ENCODE peak calls at places on chromosomes 12 and 14, in eight cellular contexts. H is NB4, S is brain microvascular endothelial cell, B is fibroblast of pulmonary artery, G is BJ, L is lower lobe of right lung, O is hepatocyte, P is GM23338. F is an unnamed sample.

GRCh38 chr14:90675399-90675798 is 140.8 kb downstream of the TTC7B start:
- DNase-seq in L (no peak), B (peak; percentile 36), P (no peak), H (peak; percentile 43), G (peak; percentile 19), O (no peak), S (peak; percentile 25), F (peak; percentile 67)

GRCh38 chr14:68569546-68569908 is 223.3 kb downstream of the ZFP36L1 start:
- DNase-seq in P (no peak), G (no peak), H (no peak), L (no peak), O (no peak), B (no peak), S (no peak), F (no peak)

GRCh38 chr14:21014761-21015190 is 10.1 kb downstream of the NDRG2 start:
- DNase-seq in P (peak; percentile 98), O (peak; percentile 94), H (peak; percentile 87), B (peak; percentile 92), G (no peak), L (peak; percentile 70), S (peak; percentile 80), F (peak; percentile 87)

GRCh38 chr14:75303415-75303814 is 24.8 kb downstream of the FOS start:
- DNase-seq in P (peak; percentile 90), H (peak; percentile 82), O (peak; percentile 90), S (peak; percentile 62), L (peak; percentile 70), B (peak; percentile 87), G (no peak), F (peak; percentile 50)

GRCh38 chr14:24013654-24014514 is 25.2 kb downstream of the DHRS4L2 start:
- DNase-seq in O (peak; percentile 76), B (peak; percentile 81), P (peak; percentile 89), G (peak; percentile 4), H (peak; percentile 77), L (no peak), S (peak; percentile 64), F (peak; percentile 76)

GRCh38 chr14:75521415-75522199 is 662 bp upstream of the BATF start:
- DNase-seq in H (no peak), O (peak; percentile 42), G (no peak), B (no peak), P (no peak), S (no peak), L (no peak), F (no peak)

GRCh38 chr14:68599896-68600620 is 192.8 kb downstream of the ZFP36L1 start:
- DNase-seq in P (no peak), L (no peak), H (no peak), B (no peak), O (no peak), S (no peak), G (no peak), F (no peak)

GRCh38 chr12:106248177-106248848 is 493 bp upstream of the CKAP4 start:
- DNase-seq in B (peak; percentile 85), S (peak; percentile 71), G (no peak), O (peak; percentile 79), H (peak; percentile 30), P (peak; percentile 59), L (peak; percentile 63), F (peak; percentile 71)

GRCh38 chr12:109115758-109116610 is at the start of gene ACACB:
- DNase-seq in H (peak; percentile 92), S (no peak), P (peak; percentile 22), L (peak; percentile 79), G (no peak), O (peak; percentile 60), B (no peak), F (no peak)

GRCh38 chr12:45615268-45615667 is 114.2 kb upstream of the ARID2 start:
- DNase-seq in S (peak; percentile 82), P (no peak), O (peak; percentile 13), H (peak; percentile 33), B (peak; percentile 47), L (no peak), G (peak; percentile 22), F (peak; percentile 65)

GRCh38 chr14:28536889-28537288 is 229.7 kb upstream of the FOXG1 start:
- DNase-seq in B (no peak), L (no peak), H (no peak), O (no peak), G (no peak), P (no peak), S (no peak), F (no peak)

GRCh38 chr12:105561981-105562726 is 231.7 kb downstream of the C12orf75 start:
- DNase-seq in G (peak; percentile 15), O (peak; percentile 31), H (no peak), S (peak; percentile 67), B (peak; percentile 90), L (no peak), P (peak; percentile 6), F (peak; percentile 91)

GRCh38 chr14:74218462-74218861 is 20.8 kb upstream of the VSX2 start:
- DNase-seq in S (no peak), O (no peak), L (no peak), B (no peak), P (no peak), H (no peak), G (no peak), F (no peak)

GRCh38 chr14:73634333-73634833 is 10.4 kb upstream of the DNAL1 start:
- DNase-seq in P (peak; percentile 94), B (peak; percentile 18), L (peak; percentile 55), G (no peak), S (no peak), H (no peak), O (peak; percentile 66), F (no peak)

DNA sequence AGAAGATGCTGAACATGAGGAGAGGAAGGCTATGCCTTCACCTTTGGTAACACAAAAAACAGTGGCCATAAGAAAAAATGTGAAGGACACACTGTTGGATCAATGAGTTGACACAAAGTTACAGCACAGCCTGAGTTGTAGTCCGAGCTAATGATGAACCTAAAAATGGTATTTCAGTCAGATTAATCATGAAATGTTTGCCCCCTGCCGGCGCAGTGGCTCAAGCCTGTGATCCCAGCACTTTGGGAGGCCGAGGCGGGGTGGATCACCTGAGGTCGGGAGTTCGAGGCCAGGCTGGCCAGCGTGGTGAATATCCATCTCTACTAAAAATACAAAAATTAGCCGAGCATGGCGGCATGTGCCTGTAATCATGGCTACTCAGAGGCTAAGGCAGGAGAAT is 1.3 kb upstream of the CAPRIN2 start:
- DNase-seq in O (no peak), H (no peak), P (no peak), B (no peak), L (no peak), G (no peak), S (no peak), F (no peak)
- H3K4me3 ChIP-seq in O (no peak overlapping the region), H (no peak overlapping the region), P (peak overlapping the region; percentile 78), B (no peak overlapping the region), L (no peak overlapping the region), G (no peak overlapping the region), S (no peak overlapping the region), F (no peak overlapping the region)

GRCh38 chr12:69007166-69007857 is 74.3 kb upstream of the CPM start:
- DNase-seq in P (peak; percentile 35), O (peak; percentile 68), L (no peak), H (peak; percentile 72), B (peak; percentile 75), S (peak; percentile 63), G (peak; percentile 40), F (peak; percentile 83)

GRCh38 chr12:69002969-69003368 is 70.0 kb upstream of the CPM start:
- DNase-seq in P (no peak), S (peak; percentile 8), B (no peak), O (no peak), H (no peak), L (no peak), G (no peak), F (no peak)

GRCh38 chr12:69008510-69008909 is 75.5 kb upstream of the CPM start:
- DNase-seq in H (peak; percentile 73), G (no peak), S (no peak), B (peak; percentile 33), L (no peak), O (no peak), P (no peak), F (no peak)

GRCh38 chr12:69007858-69008314 is 74.9 kb upstream of the CPM start:
- DNase-seq in H (no peak), G (no peak), P (no peak), B (peak; percentile 13), L (no peak), O (no peak), S (no peak), F (peak; percentile 25)
- H3K4me3 ChIP-seq in H (no peak overlapping the region), G (no peak overlapping the region), P (peak overlapping the region; percentile 27), B (no peak overlapping the region), L (no peak overlapping the region), O (no peak overlapping the region), S (no peak overlapping the region), F (peak overlapping the region; percentile 62)

DNA sequence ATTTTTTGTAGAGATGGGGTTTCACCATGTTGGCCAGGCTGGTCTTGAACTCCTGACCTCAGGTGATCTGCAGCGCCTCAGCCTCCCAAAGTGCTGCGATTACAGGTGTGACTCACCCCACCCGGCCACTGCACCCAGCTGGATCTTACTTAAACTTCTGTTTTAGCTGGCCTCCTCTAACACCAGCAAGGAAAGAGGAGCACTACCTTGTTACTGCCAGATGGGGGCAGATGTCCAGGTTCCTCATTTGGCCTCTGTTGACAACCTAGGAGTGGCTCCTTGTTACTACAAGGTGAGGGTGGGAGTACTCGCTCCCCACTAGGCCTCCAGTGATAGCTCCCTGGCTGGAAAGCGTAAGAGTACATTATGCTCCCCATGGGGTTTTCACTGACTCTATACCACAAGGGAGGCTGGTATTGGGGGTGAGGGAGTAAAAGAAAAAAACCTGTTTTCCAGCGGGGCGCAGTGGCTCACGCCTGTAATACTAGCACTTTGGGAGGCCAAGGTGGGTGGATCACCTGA is 13.1 kb upstream of the ARF6 start:
- DNase-seq in B (peak; percentile 74), L (peak; percentile 58), G (no peak), H (peak; percentile 87), P (peak; percentile 92), S (peak; percentile 31), O (peak; percentile 54), F (peak; percentile 51)
- H3K4me3 ChIP-seq in B (no peak overlapping the region), L (no peak overlapping the region), G (no peak overlapping the region), H (no peak overlapping the region), P (no peak overlapping the region), S (no peak overlapping the region), O (no peak overlapping the region), F (no peak overlapping the region)

DNA sequence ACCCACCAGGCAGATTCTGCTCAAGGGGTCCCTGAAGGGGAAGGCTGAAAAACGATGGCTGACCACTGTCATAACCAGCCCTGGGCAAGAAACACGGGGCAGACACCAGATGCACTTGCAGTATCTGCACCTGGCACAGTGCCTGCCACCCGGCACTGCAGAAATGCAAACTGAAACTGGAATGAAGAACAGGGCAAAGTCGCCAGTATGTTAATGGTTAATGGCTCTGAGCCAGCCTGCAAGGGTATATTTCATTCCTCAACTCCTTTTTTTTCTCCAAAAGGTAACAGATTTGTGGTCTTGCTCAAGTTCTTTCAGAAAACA is 31.6 kb downstream of the MAX start:
- DNase-seq in B (no peak), P (no peak), H (no peak), G (no peak), S (no peak), O (no peak), L (no peak), F (no peak)
- H3K4me3 ChIP-seq in B (no peak overlapping the region), P (no peak overlapping the region), H (no peak overlapping the region), G (no peak overlapping the region), S (no peak overlapping the region), O (no peak overlapping the region), L (no peak overlapping the region), F (no peak overlapping the region)